ENCODE peak calls at places on chromosome 7, in seven cellular contexts. K is mesendoderm; Q is H1; H is heart left ventricle; F is cardiac muscle cell; R is CD8-positive, alpha-beta T cell; G is brain microvascular endothelial cell. U is an unnamed sample.

GRCh38 chr7:51315393-51316261 is 982 bp downstream of the COBL start:
- DNase-seq in K (peak; percentile 70), F (peak; percentile 36), R (no peak), G (no peak), Q (no peak), H (peak; percentile 68), U (peak; percentile 80)

GRCh38 chr7:43454936-43455518 is 127.9 kb upstream of the STK17A start:
- DNase-seq in H (no peak), Q (no peak), K (peak; percentile 73), G (peak; percentile 29), F (peak; percentile 34), R (no peak), U (peak; percentile 62)

GRCh38 chr7:28674359-28674782 is 262.1 kb downstream of the CREB5 start:
- DNase-seq in G (no peak), K (peak; percentile 70), R (no peak), F (no peak), H (no peak), Q (no peak), U (no peak)

GRCh38 chr7:150716368-150716767 is at the start of gene GIMAP1:
- DNase-seq in H (peak; percentile 71), K (no peak), Q (no peak), F (no peak), R (peak; percentile 85), G (no peak), U (no peak)

GRCh38 chr7:94655884-94656657 is at the start of gene SGCE:
- DNase-seq in G (peak; percentile 61), K (peak; percentile 90), R (peak; percentile 50), F (peak; percentile 80), Q (peak; percentile 56), H (peak; percentile 82), U (peak; percentile 75)

GRCh38 chr7:28573751-28574295 is 161.5 kb downstream of the CREB5 start:
- DNase-seq in G (no peak), Q (no peak), F (no peak), K (no peak), H (no peak), R (no peak), U (no peak)

GRCh38 chr7:132035517-132036362 is 479.3 kb upstream of the PODXL start:
- DNase-seq in H (no peak), R (no peak), G (no peak), F (peak; percentile 26), K (no peak), Q (no peak), U (no peak)

GRCh38 chr7:33183504-33183903 is 54.1 kb downstream of the BBS9 start:
- DNase-seq in K (no peak), R (no peak), G (no peak), Q (no peak), H (no peak), F (peak; percentile 56), U (no peak)

GRCh38 chr7:148135106-148135505 is 455.5 kb upstream of the C7orf33 start:
- DNase-seq in G (peak; percentile 8), K (peak; percentile 63), Q (no peak), R (no peak), H (no peak), F (no peak), U (no peak)

GRCh38 chr7:98338441-98338840 is 57.0 kb downstream of the BRI3 start:
- DNase-seq in Q (no peak), F (no peak), K (no peak), H (no peak), R (no peak), G (no peak), U (no peak)

GRCh38 chr7:113664867-113665266 is 253.9 kb downstream of the PPP1R3A start:
- DNase-seq in F (no peak), R (no peak), Q (no peak), G (no peak), K (no peak), H (no peak), U (no peak)

GRCh38 chr7:141712603-141713262 is 4.6 kb downstream of the WEE2 start:
- DNase-seq in G (no peak), Q (no peak), R (no peak), F (no peak), H (no peak), K (no peak), U (no peak)

GRCh38 chr7:143458263-143458662 is 15.0 kb downstream of the TAS2R60 start:
- DNase-seq in G (no peak), K (no peak), F (no peak), R (no peak), H (no peak), Q (no peak), U (no peak)

GRCh38 chr7:256461-256940 is 33.5 kb upstream of the FOXL3 start:
- DNase-seq in H (peak; percentile 47), K (no peak), R (no peak), F (no peak), Q (no peak), G (no peak), U (no peak)

GRCh38 chr7:72213769-72214168 is 198.4 kb downstream of the CALN1 start:
- DNase-seq in R (no peak), G (no peak), F (no peak), K (no peak), H (no peak), Q (no peak), U (no peak)
- H3K27me3 ChIP-seq in R (no peaks in the 10 kb centered on the region), G (no peaks in the 10 kb centered on the region), F (no peaks in the 10 kb centered on the region), K (no peaks in the 10 kb centered on the region), H (peaks cover 5% of the 10 kb centered on the region), Q (no peaks in the 10 kb centered on the region), U (no peaks in the 10 kb centered on the region)

GRCh38 chr7:107993879-107994278 is 9.1 kb downstream of the LAMB1 start:
- DNase-seq in H (no peak), G (no peak), Q (no peak), F (no peak), K (no peak), R (no peak), U (no peak)

GRCh38 chr7:107998150-107998549 is 4.8 kb downstream of the LAMB1 start:
- DNase-seq in F (no peak), R (no peak), H (no peak), G (no peak), Q (no peak), K (no peak), U (no peak)

GRCh38 chr7:107994366-107994765 is 8.6 kb downstream of the LAMB1 start:
- DNase-seq in F (no peak), R (no peak), H (no peak), Q (no peak), K (no peak), G (no peak), U (no peak)

GRCh38 chr7:107995184-107996071 is 7.5 kb downstream of the LAMB1 start:
- DNase-seq in H (no peak), R (no peak), Q (no peak), G (peak; percentile 97), K (peak; percentile 89), F (peak; percentile 57), U (peak; percentile 52)

GRCh38 chr7:107996072-107996824 is 6.7 kb downstream of the LAMB1 start:
- DNase-seq in K (no peak), G (peak; percentile 57), F (no peak), H (no peak), R (no peak), Q (no peak), U (no peak)
- H3K4me3 ChIP-seq in K (no peak overlapping the region), G (no peak overlapping the region), F (no peak overlapping the region), H (no peak overlapping the region), R (no peak overlapping the region), Q (no peak overlapping the region), U (no peak overlapping the region)

DNA sequence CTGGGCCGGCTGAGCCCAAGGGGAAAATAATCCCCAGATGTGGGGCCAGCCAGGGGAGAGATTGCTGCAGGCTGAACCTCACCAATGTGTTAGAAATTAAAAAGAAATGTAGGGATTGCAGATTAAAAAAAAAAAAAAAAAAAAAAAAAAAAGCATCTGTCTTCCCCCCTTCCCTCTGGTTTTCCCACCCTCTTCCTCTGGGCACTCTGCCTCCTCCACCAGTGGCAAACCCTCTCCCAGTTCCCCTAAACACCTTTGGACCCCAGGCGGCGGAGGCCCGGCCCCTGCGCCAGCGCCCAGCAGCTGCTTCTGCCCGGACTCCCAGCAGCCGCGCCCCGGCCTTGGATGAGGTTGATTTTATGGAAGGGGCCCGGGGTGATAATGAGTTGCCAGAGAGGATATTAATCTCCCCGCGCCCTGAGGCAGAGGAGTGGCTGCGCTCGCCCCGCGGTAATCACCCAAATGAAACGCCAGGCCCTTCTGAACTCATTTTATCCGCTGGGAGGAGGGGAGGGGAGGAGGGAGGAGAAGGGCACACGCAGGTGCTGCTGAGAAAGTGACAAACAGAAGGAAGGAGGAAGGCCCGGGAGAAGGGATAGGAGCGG is 6.9 kb downstream of the MNX1 start:
- DNase-seq in H (no peak), F (no peak), G (no peak), Q (no peak), R (no peak), K (peak; percentile 81), U (peak; percentile 82)
- H3K27me3 ChIP-seq in H (peaks cover 95% of the 10 kb centered on the region), F (peaks cover 100% of the 10 kb centered on the region), G (peaks cover 94% of the 10 kb centered on the region), Q (peaks cover 99% of the 10 kb centered on the region), R (peaks cover 37% of the 10 kb centered on the region), K (peaks cover 91% of the 10 kb centered on the region), U (peaks cover 97% of the 10 kb centered on the region)

GRCh38 chr7:139482662-139483466 is 609 bp downstream of the KLRG2 start:
- DNase-seq in K (peak; percentile 72), Q (no peak), H (no peak), G (no peak), F (peak; percentile 56), R (no peak), U (peak; percentile 89)
- H3K4me3 ChIP-seq in K (peak overlapping the region; percentile 43), Q (peak overlapping the region; percentile 67), H (peak overlapping the region; percentile 28), G (no peak overlapping the region), F (peak overlapping the region; percentile 28), R (peak overlapping the region; percentile 41), U (peak overlapping the region; percentile 70)

GRCh38 chr7:101177644-101178043 is 2.4 kb downstream of the NAT16 start:
- DNase-seq in H (no peak), Q (no peak), F (no peak), K (no peak), R (no peak), G (no peak), U (no peak)
- H3K27me3 ChIP-seq in H (peaks cover 86% of the 10 kb centered on the region), Q (peaks cover 66% of the 10 kb centered on the region), F (peaks cover 88% of the 10 kb centered on the region), K (peaks cover 43% of the 10 kb centered on the region), R (peaks cover 52% of the 10 kb centered on the region), G (peaks cover 64% of the 10 kb centered on the region), U (peaks cover 79% of the 10 kb centered on the region)

GRCh38 chr7:16645593-16646426 is at the start of the genes ANKMY2 and BZW2:
- DNase-seq in F (peak; percentile 97), K (peak; percentile 98), R (peak; percentile 94), G (peak; percentile 92), H (peak; percentile 97), Q (peak; percentile 85), U (peak; percentile 92)

GRCh38 chr7:16648551-16648950 is 2.6 kb downstream of the BZW2 start:
- DNase-seq in Q (no peak), R (no peak), H (no peak), G (no peak), F (no peak), K (peak; percentile 40), U (peak; percentile 21)

GRCh38 chr7:16649196-16649595 is 3.2 kb downstream of the BZW2 start:
- DNase-seq in K (no peak), Q (no peak), R (no peak), F (no peak), H (no peak), G (no peak), U (no peak)

GRCh38 chr7:16646427-16647081 is 573 bp downstream of the BZW2 start:
- DNase-seq in F (peak; percentile 36), K (peak; percentile 32), Q (no peak), G (no peak), H (no peak), R (no peak), U (no peak)

GRCh38 chr7:16647435-16647960 is 1.5 kb downstream of the BZW2 start:
- DNase-seq in Q (no peak), H (no peak), G (no peak), F (no peak), R (no peak), K (no peak), U (no peak)
- H3K4me3 ChIP-seq in Q (peak overlapping the region; percentile 97), H (peak overlapping the region; percentile 90), G (peak overlapping the region; percentile 96), F (peak overlapping the region; percentile 81), R (no peak overlapping the region), K (peak overlapping the region; percentile 31), U (no peak overlapping the region)